ENCODE peak calls at places on chromosomes 6 and 20, in ten cellular contexts. B is naive thymus-derived CD4-positive, alpha-beta T cell; A is frontal cortex; E is mammary epithelial cell; C is WTC11; V is sigmoid colon; J is M059J; X is stimulated activated naive CD8-positive, alpha-beta T cell treated with anti-CD3 and anti-CD28 coated beads, Interleukin-15, amount 100 ng/mL, for 72 hours; S is tibial nerve; Y is T follicular helper cell. P is an unnamed sample.

GRCh38 chr6:41733349-41733706 is 2.1 kb downstream of the TFEB start:
- DNase-seq in S (no peak), A (no peak), V (no peak), J (no peak), Y (no peak), C (no peak), B (peak; percentile 15), E (peak; percentile 38), X (peak; percentile 37), P (no peak)

GRCh38 chr6:42104095-42104806 is 38.2 kb downstream of the C6orf132 start:
- DNase-seq in B (peak; percentile 77), Y (peak; percentile 41), S (peak; percentile 57), V (peak; percentile 91), J (peak; percentile 47), E (no peak), C (peak; percentile 85), A (no peak), X (peak; percentile 84), P (peak; percentile 16)

GRCh38 chr20:13644010-13644409 is 5.3 kb upstream of the TASP1 start:
- DNase-seq in E (peak; percentile 87), X (no peak), V (no peak), Y (no peak), J (peak; percentile 87), B (no peak), S (no peak), A (no peak), C (no peak), P (no peak)

GRCh38 chr6:84728602-84729001 is 35.8 kb downstream of the TBX18 start:
- DNase-seq in B (no peak), X (no peak), S (no peak), A (no peak), E (peak; percentile 45), Y (no peak), C (no peak), V (no peak), J (peak; percentile 19), P (no peak)

GRCh38 chr20:64149141-64149540 is 15.1 kb upstream of the MYT1 start:
- DNase-seq in C (peak; percentile 4), B (no peak), S (no peak), A (no peak), J (no peak), Y (no peak), V (peak; percentile 25), E (no peak), X (no peak), P (no peak)

GRCh38 chr6:83199173-83199864 is 6.2 kb downstream of the RWDD2A start:
- DNase-seq in V (no peak), Y (no peak), E (peak; percentile 5), J (no peak), S (no peak), C (no peak), A (no peak), X (no peak), B (no peak), P (no peak)

GRCh38 chr6:70684794-70685493 is 17.3 kb downstream of the SMAP1 start:
- DNase-seq in S (no peak), B (no peak), Y (no peak), J (peak; percentile 6), E (peak; percentile 35), A (no peak), X (no peak), C (no peak), V (no peak), P (no peak)

GRCh38 chr6:168097621-168098430 is 18.8 kb upstream of the FRMD1 start:
- DNase-seq in Y (no peak), B (no peak), A (no peak), J (no peak), S (no peak), E (no peak), V (no peak), C (no peak), X (no peak), P (no peak)

GRCh38 chr20:63957690-63958441 is 1.6 kb upstream of the UCKL1 start:
- DNase-seq in B (no peak), S (no peak), J (no peak), V (no peak), Y (no peak), E (peak; percentile 55), X (peak; percentile 38), C (peak; percentile 75), A (no peak), P (no peak)

GRCh38 chr20:34473262-34473883 is 42.8 kb upstream of the DYNLRB1 start:
- DNase-seq in V (no peak), A (no peak), E (peak; percentile 16), Y (no peak), C (peak; percentile 74), X (no peak), J (peak; percentile 25), B (peak; percentile 9), S (no peak), P (no peak)

GRCh38 chr20:25139061-25139705 is 56.3 kb upstream of the ENTPD6 start:
- DNase-seq in V (no peak), J (peak; percentile 35), B (no peak), E (no peak), Y (no peak), A (no peak), C (no peak), X (no peak), S (no peak), P (no peak)

GRCh38 chr6:49913656-49914055 is 47.3 kb upstream of the CRISP1 start:
- DNase-seq in V (no peak), E (no peak), X (no peak), A (no peak), B (no peak), J (no peak), C (no peak), Y (no peak), S (no peak), P (no peak)

GRCh38 chr6:123622780-123623179 is 14.0 kb downstream of the TRDN start:
- DNase-seq in X (no peak), V (no peak), Y (no peak), B (no peak), S (no peak), J (no peak), E (no peak), A (no peak), C (no peak), P (no peak)

GRCh38 chr6:168711049-168711640 is 270.2 kb downstream of the SMOC2 start:
- DNase-seq in V (no peak), J (no peak), S (no peak), Y (no peak), E (no peak), C (no peak), A (no peak), B (no peak), X (no peak), P (no peak)

GRCh38 chr20:18543216-18543615 is 24.0 kb upstream of the SMIM26 start:
- DNase-seq in S (no peak), Y (no peak), E (no peak), X (no peak), V (no peak), B (no peak), A (no peak), J (no peak), C (no peak), P (no peak)

GRCh38 chr6:44352259-44352658 is 9.8 kb downstream of the SPATS1 start:
- DNase-seq in A (no peak), B (no peak), S (no peak), J (no peak), E (no peak), V (no peak), Y (no peak), C (no peak), X (no peak), P (no peak)

GRCh38 chr6:21935561-21936028 is 342.0 kb downstream of the SOX4 start:
- DNase-seq in A (no peak), B (no peak), Y (no peak), X (no peak), J (peak; percentile 55), V (no peak), C (peak; percentile 71), E (peak; percentile 51), S (no peak), P (no peak)

GRCh38 chr6:122833229-122833556 is 44.1 kb downstream of the SMPDL3A start:
- DNase-seq in V (no peak), X (no peak), S (no peak), J (no peak), B (no peak), C (no peak), A (no peak), Y (no peak), E (no peak), P (no peak)

GRCh38 chr20:63394069-63394468 is 32.9 kb upstream of the CHRNA4 start:
- DNase-seq in J (peak; percentile 44), V (no peak), Y (no peak), C (peak; percentile 67), S (no peak), B (no peak), E (no peak), X (no peak), A (no peak), P (no peak)

GRCh38 chr20:21102252-21102609 is 3.9 kb downstream of the LINC00237 start:
- DNase-seq in X (no peak), C (peak; percentile 42), V (no peak), J (no peak), S (no peak), A (peak; percentile 75), B (no peak), Y (no peak), E (no peak), P (no peak)

GRCh38 chr6:10837009-10837691 is 1.2 kb downstream of the MAK start:
- DNase-seq in Y (no peak), X (no peak), A (no peak), V (no peak), B (peak; percentile 24), J (peak; percentile 56), E (peak; percentile 10), C (peak; percentile 56), S (no peak), P (no peak)

GRCh38 chr6:164942271-164942670 is 367.1 kb downstream of the C6orf118 start:
- DNase-seq in X (no peak), V (no peak), C (no peak), S (no peak), E (no peak), A (no peak), B (no peak), J (no peak), Y (no peak), P (no peak)